ENCODE peak calls at places on chromosome 7, in ten cellular contexts. One of them, this sample, is unnamed.

GRCh38 chr7:149334219-149334618 is 72.2 kb downstream of the ZNF783 start:
- DNase-seq in stimulated activated CD8-positive, alpha-beta memory T cell treated with anti-CD3 and anti-CD28 coated beads, Interleukin-15, amount 100 ng/mL, for 24 hours: no peak
- DNase-seq in H9: no peak
- DNase-seq in activated gamma-delta T cell treated with anti-CD3 and anti-CD28 coated beads, Interleukin-2, amount 50 U/mL, for 16 hours: no peak
- DNase-seq in effector memory CD4-positive, alpha-beta T cell: no peak
- DNase-seq in GM12864: no peak
- DNase-seq in iris pigment epithelial cell: no peak
- DNase-seq in T-cell: no peak
- DNase-seq in PC-3: no peak
- DNase-seq in BJ: no peak
- DNase-seq in this sample: no peak

GRCh38 chr7:122301291-122301690 is 3.3 kb downstream of the FEZF1 start:
- DNase-seq in BJ: no peak
- DNase-seq in T-cell: no peak
- DNase-seq in effector memory CD4-positive, alpha-beta T cell: no peak
- DNase-seq in activated gamma-delta T cell treated with anti-CD3 and anti-CD28 coated beads, Interleukin-2, amount 50 U/mL, for 16 hours: no peak
- DNase-seq in stimulated activated CD8-positive, alpha-beta memory T cell treated with anti-CD3 and anti-CD28 coated beads, Interleukin-15, amount 100 ng/mL, for 24 hours: no peak
- DNase-seq in iris pigment epithelial cell: no peak
- DNase-seq in PC-3: no peak
- DNase-seq in GM12864: no peak
- DNase-seq in H9: no peak
- DNase-seq in this sample: no peak

GRCh38 chr7:20653636-20654035 is 38.2 kb downstream of the ABCB5 start:
- DNase-seq in stimulated activated CD8-positive, alpha-beta memory T cell treated with anti-CD3 and anti-CD28 coated beads, Interleukin-15, amount 100 ng/mL, for 24 hours: no peak
- DNase-seq in H9: no peak
- DNase-seq in iris pigment epithelial cell: no peak
- DNase-seq in effector memory CD4-positive, alpha-beta T cell: no peak
- DNase-seq in T-cell: no peak
- DNase-seq in GM12864: no peak
- DNase-seq in PC-3: no peak
- DNase-seq in activated gamma-delta T cell treated with anti-CD3 and anti-CD28 coated beads, Interleukin-2, amount 50 U/mL, for 16 hours: no peak
- DNase-seq in BJ: no peak
- DNase-seq in this sample: no peak

GRCh38 chr7:86453454-86453853 is 190.3 kb upstream of the GRM3 start:
- DNase-seq in T-cell: no peak
- DNase-seq in GM12864: no peak
- DNase-seq in PC-3: no peak
- DNase-seq in BJ: no peak
- DNase-seq in effector memory CD4-positive, alpha-beta T cell: no peak
- DNase-seq in stimulated activated CD8-positive, alpha-beta memory T cell treated with anti-CD3 and anti-CD28 coated beads, Interleukin-15, amount 100 ng/mL, for 24 hours: no peak
- DNase-seq in iris pigment epithelial cell: no peak
- DNase-seq in H9: no peak
- DNase-seq in activated gamma-delta T cell treated with anti-CD3 and anti-CD28 coated beads, Interleukin-2, amount 50 U/mL, for 16 hours: no peak
- DNase-seq in this sample: no peak

GRCh38 chr7:121397346-121397745 is 1.2 kb upstream of the FAM3C start:
- DNase-seq in iris pigment epithelial cell: no peak
- DNase-seq in T-cell: no peak
- DNase-seq in PC-3: no peak
- DNase-seq in BJ: no peak
- DNase-seq in activated gamma-delta T cell treated with anti-CD3 and anti-CD28 coated beads, Interleukin-2, amount 50 U/mL, for 16 hours: no peak
- DNase-seq in GM12864: no peak
- DNase-seq in H9: no peak
- DNase-seq in effector memory CD4-positive, alpha-beta T cell: no peak
- DNase-seq in stimulated activated CD8-positive, alpha-beta memory T cell treated with anti-CD3 and anti-CD28 coated beads, Interleukin-15, amount 100 ng/mL, for 24 hours: no peak
- DNase-seq in this sample: no peak

GRCh38 chr7:44072364-44073231 is 7.2 kb upstream of the PGAM2 start:
- DNase-seq in BJ: peak; percentile 44
- DNase-seq in iris pigment epithelial cell: peak; percentile 85
- DNase-seq in stimulated activated CD8-positive, alpha-beta memory T cell treated with anti-CD3 and anti-CD28 coated beads, Interleukin-15, amount 100 ng/mL, for 24 hours: no peak
- DNase-seq in GM12864: no peak
- DNase-seq in PC-3: peak; percentile 98
- DNase-seq in activated gamma-delta T cell treated with anti-CD3 and anti-CD28 coated beads, Interleukin-2, amount 50 U/mL, for 16 hours: peak; percentile 32
- DNase-seq in H9: peak; percentile 80
- DNase-seq in T-cell: no peak
- DNase-seq in effector memory CD4-positive, alpha-beta T cell: peak; percentile 6
- DNase-seq in this sample: peak; percentile 77

GRCh38 chr7:116316838-116317612 is 106.7 kb downstream of the TES start:
- DNase-seq in effector memory CD4-positive, alpha-beta T cell: no peak
- DNase-seq in PC-3: peak; percentile 98
- DNase-seq in stimulated activated CD8-positive, alpha-beta memory T cell treated with anti-CD3 and anti-CD28 coated beads, Interleukin-15, amount 100 ng/mL, for 24 hours: no peak
- DNase-seq in H9: no peak
- DNase-seq in iris pigment epithelial cell: peak; percentile 100
- DNase-seq in T-cell: no peak
- DNase-seq in activated gamma-delta T cell treated with anti-CD3 and anti-CD28 coated beads, Interleukin-2, amount 50 U/mL, for 16 hours: no peak
- DNase-seq in BJ: peak; percentile 93
- DNase-seq in GM12864: peak; percentile 57
- DNase-seq in this sample: peak; percentile 62

GRCh38 chr7:155295511-155295910 is 2.2 kb upstream of the INSIG1 start:
- DNase-seq in activated gamma-delta T cell treated with anti-CD3 and anti-CD28 coated beads, Interleukin-2, amount 50 U/mL, for 16 hours: no peak
- DNase-seq in stimulated activated CD8-positive, alpha-beta memory T cell treated with anti-CD3 and anti-CD28 coated beads, Interleukin-15, amount 100 ng/mL, for 24 hours: no peak
- DNase-seq in PC-3: no peak
- DNase-seq in effector memory CD4-positive, alpha-beta T cell: no peak
- DNase-seq in T-cell: no peak
- DNase-seq in GM12864: no peak
- DNase-seq in iris pigment epithelial cell: no peak
- DNase-seq in H9: no peak
- DNase-seq in BJ: no peak
- DNase-seq in this sample: no peak

GRCh38 chr7:151711906-151712771 is 164.8 kb downstream of the PRKAG2 start:
- DNase-seq in stimulated activated CD8-positive, alpha-beta memory T cell treated with anti-CD3 and anti-CD28 coated beads, Interleukin-15, amount 100 ng/mL, for 24 hours: no peak
- DNase-seq in H9: no peak
- DNase-seq in PC-3: no peak
- DNase-seq in activated gamma-delta T cell treated with anti-CD3 and anti-CD28 coated beads, Interleukin-2, amount 50 U/mL, for 16 hours: no peak
- DNase-seq in effector memory CD4-positive, alpha-beta T cell: no peak
- DNase-seq in BJ: no peak
- DNase-seq in iris pigment epithelial cell: no peak
- DNase-seq in T-cell: no peak
- DNase-seq in GM12864: no peak
- DNase-seq in this sample: no peak

GRCh38 chr7:28128608-28129007 is 52.0 kb downstream of the JAZF1 start:
- DNase-seq in effector memory CD4-positive, alpha-beta T cell: no peak
- DNase-seq in activated gamma-delta T cell treated with anti-CD3 and anti-CD28 coated beads, Interleukin-2, amount 50 U/mL, for 16 hours: no peak
- DNase-seq in T-cell: no peak
- DNase-seq in GM12864: no peak
- DNase-seq in iris pigment epithelial cell: peak; percentile 82
- DNase-seq in BJ: no peak
- DNase-seq in H9: no peak
- DNase-seq in stimulated activated CD8-positive, alpha-beta memory T cell treated with anti-CD3 and anti-CD28 coated beads, Interleukin-15, amount 100 ng/mL, for 24 hours: no peak
- DNase-seq in PC-3: no peak
- DNase-seq in this sample: no peak

GRCh38 chr7:151647006-151647405 is 127.3 kb upstream of the RHEB start:
- DNase-seq in stimulated activated CD8-positive, alpha-beta memory T cell treated with anti-CD3 and anti-CD28 coated beads, Interleukin-15, amount 100 ng/mL, for 24 hours: no peak
- DNase-seq in PC-3: no peak
- DNase-seq in activated gamma-delta T cell treated with anti-CD3 and anti-CD28 coated beads, Interleukin-2, amount 50 U/mL, for 16 hours: no peak
- DNase-seq in effector memory CD4-positive, alpha-beta T cell: no peak
- DNase-seq in BJ: no peak
- DNase-seq in H9: no peak
- DNase-seq in iris pigment epithelial cell: no peak
- DNase-seq in T-cell: no peak
- DNase-seq in GM12864: no peak
- DNase-seq in this sample: no peak

GRCh38 chr7:101882595-101883564 is 65.5 kb downstream of the CUX1 start:
- DNase-seq in stimulated activated CD8-positive, alpha-beta memory T cell treated with anti-CD3 and anti-CD28 coated beads, Interleukin-15, amount 100 ng/mL, for 24 hours: no peak
- DNase-seq in effector memory CD4-positive, alpha-beta T cell: no peak
- DNase-seq in iris pigment epithelial cell: peak; percentile 100
- DNase-seq in PC-3: peak; percentile 99
- DNase-seq in T-cell: no peak
- DNase-seq in activated gamma-delta T cell treated with anti-CD3 and anti-CD28 coated beads, Interleukin-2, amount 50 U/mL, for 16 hours: no peak
- DNase-seq in H9: no peak
- DNase-seq in BJ: peak; percentile 99
- DNase-seq in GM12864: no peak
- DNase-seq in this sample: peak; percentile 93

GRCh38 chr7:121504478-121504877 is 108.4 kb upstream of the FAM3C start:
- DNase-seq in activated gamma-delta T cell treated with anti-CD3 and anti-CD28 coated beads, Interleukin-2, amount 50 U/mL, for 16 hours: no peak
- DNase-seq in T-cell: no peak
- DNase-seq in BJ: peak; percentile 64
- DNase-seq in stimulated activated CD8-positive, alpha-beta memory T cell treated with anti-CD3 and anti-CD28 coated beads, Interleukin-15, amount 100 ng/mL, for 24 hours: no peak
- DNase-seq in H9: peak; percentile 63
- DNase-seq in iris pigment epithelial cell: peak; percentile 59
- DNase-seq in PC-3: peak; percentile 76
- DNase-seq in GM12864: no peak
- DNase-seq in effector memory CD4-positive, alpha-beta T cell: no peak
- DNase-seq in this sample: no peak

GRCh38 chr7:24793982-24794648 is 36.9 kb upstream of the GSDME start:
- DNase-seq in stimulated activated CD8-positive, alpha-beta memory T cell treated with anti-CD3 and anti-CD28 coated beads, Interleukin-15, amount 100 ng/mL, for 24 hours: no peak
- DNase-seq in BJ: no peak
- DNase-seq in iris pigment epithelial cell: no peak
- DNase-seq in T-cell: no peak
- DNase-seq in activated gamma-delta T cell treated with anti-CD3 and anti-CD28 coated beads, Interleukin-2, amount 50 U/mL, for 16 hours: no peak
- DNase-seq in H9: no peak
- DNase-seq in GM12864: no peak
- DNase-seq in effector memory CD4-positive, alpha-beta T cell: no peak
- DNase-seq in PC-3: no peak
- DNase-seq in this sample: no peak

This sample was measured in gastrocnemius medialis.